ENCODE peak calls at places on chromosomes 16 and 17, in eight cellular contexts. One of them, this sample, is unnamed.

GRCh38 chr16:87501117-87501516 is 8.3 kb upstream of the ZCCHC14 start:
- DNase-seq in MM.1S: no peak
- DNase-seq in OCI-LY7: no peak
- DNase-seq in thoracic aorta: no peak
- DNase-seq in heart right ventricle: no peak
- DNase-seq in cardiac muscle cell: no peak
- DNase-seq in CD8-positive, alpha-beta T cell: no peak
- DNase-seq in neuronal stem cell: no peak
- DNase-seq in this sample: no peak

GRCh38 chr16:3020604-3021448 is 658 bp downstream of the TNFRSF12A start:
- DNase-seq in neuronal stem cell: peak; percentile 64
- DNase-seq in heart right ventricle: peak; percentile 85
- DNase-seq in MM.1S: peak; percentile 11
- DNase-seq in cardiac muscle cell: peak; percentile 86
- DNase-seq in CD8-positive, alpha-beta T cell: peak; percentile 74
- DNase-seq in OCI-LY7: peak; percentile 44
- DNase-seq in thoracic aorta: peak; percentile 76
- DNase-seq in this sample: peak; percentile 92

GRCh38 chr17:81528651-81529436 is 667 bp downstream of the FSCN2 start:
- DNase-seq in CD8-positive, alpha-beta T cell: no peak
- DNase-seq in neuronal stem cell: no peak
- DNase-seq in thoracic aorta: no peak
- DNase-seq in OCI-LY7: no peak
- DNase-seq in heart right ventricle: no peak
- DNase-seq in MM.1S: no peak
- DNase-seq in cardiac muscle cell: no peak
- DNase-seq in this sample: no peak

GRCh38 chr16:46898006-46898405 is 13.8 kb downstream of the GPT2 start:
- DNase-seq in heart right ventricle: no peak
- DNase-seq in MM.1S: no peak
- DNase-seq in OCI-LY7: no peak
- DNase-seq in cardiac muscle cell: no peak
- DNase-seq in CD8-positive, alpha-beta T cell: no peak
- DNase-seq in neuronal stem cell: no peak
- DNase-seq in thoracic aorta: no peak
- DNase-seq in this sample: no peak

GRCh38 chr16:3792472-3793012 is 75.2 kb upstream of the TRAP1 start:
- DNase-seq in cardiac muscle cell: no peak
- DNase-seq in MM.1S: no peak
- DNase-seq in neuronal stem cell: no peak
- DNase-seq in OCI-LY7: no peak
- DNase-seq in thoracic aorta: no peak
- DNase-seq in heart right ventricle: no peak
- DNase-seq in CD8-positive, alpha-beta T cell: no peak
- DNase-seq in this sample: no peak

GRCh38 chr17:48517478-48517877 is 13.3 kb downstream of the HOXB1 start:
- DNase-seq in heart right ventricle: no peak
- DNase-seq in OCI-LY7: no peak
- DNase-seq in CD8-positive, alpha-beta T cell: no peak
- DNase-seq in neuronal stem cell: no peak
- DNase-seq in cardiac muscle cell: no peak
- DNase-seq in thoracic aorta: no peak
- DNase-seq in MM.1S: no peak
- DNase-seq in this sample: no peak

GRCh38 chr16:2483160-2483559 is 8.2 kb downstream of the TBC1D24 start:
- DNase-seq in cardiac muscle cell: no peak
- DNase-seq in OCI-LY7: no peak
- DNase-seq in thoracic aorta: no peak
- DNase-seq in CD8-positive, alpha-beta T cell: no peak
- DNase-seq in MM.1S: no peak
- DNase-seq in heart right ventricle: no peak
- DNase-seq in neuronal stem cell: no peak
- DNase-seq in this sample: no peak

GRCh38 chr16:55502801-55503366 is 6.0 kb upstream of the LPCAT2 start:
- DNase-seq in MM.1S: no peak
- DNase-seq in thoracic aorta: no peak
- DNase-seq in OCI-LY7: no peak
- DNase-seq in heart right ventricle: peak; percentile 90
- DNase-seq in neuronal stem cell: no peak
- DNase-seq in CD8-positive, alpha-beta T cell: no peak
- DNase-seq in cardiac muscle cell: peak; percentile 98
- DNase-seq in this sample: peak; percentile 82

GRCh38 chr16:27245276-27246231 is 23.0 kb downstream of the NSMCE1 start:
- DNase-seq in MM.1S: no peak
- DNase-seq in OCI-LY7: no peak
- DNase-seq in neuronal stem cell: no peak
- DNase-seq in CD8-positive, alpha-beta T cell: no peak
- DNase-seq in cardiac muscle cell: peak; percentile 85
- DNase-seq in thoracic aorta: no peak
- DNase-seq in heart right ventricle: no peak
- DNase-seq in this sample: peak; percentile 71

GRCh38 chr16:3305109-3306068 is at the start of the genes TIGD7 and ZNF75A:
- DNase-seq in neuronal stem cell: peak; percentile 75
- DNase-seq in MM.1S: peak; percentile 90
- DNase-seq in CD8-positive, alpha-beta T cell: peak; percentile 81
- DNase-seq in cardiac muscle cell: peak; percentile 94
- DNase-seq in thoracic aorta: peak; percentile 42
- DNase-seq in OCI-LY7: no peak
- DNase-seq in heart right ventricle: peak; percentile 86
- DNase-seq in this sample: peak; percentile 87

GRCh38 chr16:15613676-15614075 is 29.3 kb downstream of the MARF1 start:
- DNase-seq in MM.1S: no peak
- DNase-seq in CD8-positive, alpha-beta T cell: no peak
- DNase-seq in neuronal stem cell: no peak
- DNase-seq in heart right ventricle: no peak
- DNase-seq in thoracic aorta: no peak
- DNase-seq in cardiac muscle cell: no peak
- DNase-seq in OCI-LY7: no peak
- DNase-seq in this sample: no peak

GRCh38 chr16:80158766-80159165 is 382.0 kb upstream of the DYNLRB2 start:
- DNase-seq in heart right ventricle: no peak
- DNase-seq in thoracic aorta: no peak
- DNase-seq in neuronal stem cell: no peak
- DNase-seq in CD8-positive, alpha-beta T cell: no peak
- DNase-seq in OCI-LY7: no peak
- DNase-seq in MM.1S: no peak
- DNase-seq in cardiac muscle cell: no peak
- DNase-seq in this sample: no peak

GRCh38 chr16:78235168-78235800 is 135.8 kb downstream of the WWOX start:
- DNase-seq in heart right ventricle: peak; percentile 64
- DNase-seq in thoracic aorta: peak; percentile 13
- DNase-seq in neuronal stem cell: peak; percentile 58
- DNase-seq in OCI-LY7: peak; percentile 62
- DNase-seq in cardiac muscle cell: peak; percentile 73
- DNase-seq in MM.1S: peak; percentile 14
- DNase-seq in CD8-positive, alpha-beta T cell: peak; percentile 66
- DNase-seq in this sample: peak; percentile 79

DNA sequence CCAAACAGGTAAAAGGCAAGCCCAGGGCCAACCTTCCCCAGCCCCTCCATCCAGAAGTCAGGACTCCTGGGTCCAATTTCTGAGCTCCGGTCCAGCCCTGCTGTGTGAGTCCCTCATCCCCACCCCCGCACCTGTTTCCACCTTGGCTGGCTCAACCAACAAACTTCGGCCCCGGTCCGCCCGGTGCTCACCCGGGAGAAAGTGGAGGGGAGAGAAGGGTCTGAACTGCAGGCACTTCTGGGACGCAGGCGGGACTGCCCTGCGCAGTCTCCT is 542 bp downstream of the RHBDF2 start:
- DNase-seq in OCI-LY7: peak; percentile 60
- DNase-seq in thoracic aorta: no peak
- DNase-seq in cardiac muscle cell: no peak
- DNase-seq in MM.1S: no peak
- DNase-seq in heart right ventricle: no peak
- DNase-seq in CD8-positive, alpha-beta T cell: no peak
- DNase-seq in neuronal stem cell: no peak
- DNase-seq in this sample: no peak
- H3K4me1 ChIP-seq in OCI-LY7: peaks cover 77% of the 10 kb centered on the region
- H3K4me1 ChIP-seq in thoracic aorta: peaks cover 46% of the 10 kb centered on the region
- H3K4me1 ChIP-seq in cardiac muscle cell: peaks cover 20% of the 10 kb centered on the region
- H3K4me1 ChIP-seq in MM.1S: peaks cover 35% of the 10 kb centered on the region
- H3K4me1 ChIP-seq in heart right ventricle: peaks cover 59% of the 10 kb centered on the region
- H3K4me1 ChIP-seq in CD8-positive, alpha-beta T cell: peaks cover 42% of the 10 kb centered on the region
- H3K4me1 ChIP-seq in neuronal stem cell: peaks cover 9% of the 10 kb centered on the region
- H3K4me1 ChIP-seq in this sample: peaks cover 48% of the 10 kb centered on the region

GRCh38 chr16:67236551-67237395 is 9.8 kb downstream of the TMEM208 start:
- DNase-seq in heart right ventricle: no peak
- DNase-seq in CD8-positive, alpha-beta T cell: peak; percentile 59
- DNase-seq in OCI-LY7: peak; percentile 83
- DNase-seq in cardiac muscle cell: peak; percentile 41
- DNase-seq in thoracic aorta: no peak
- DNase-seq in neuronal stem cell: no peak
- DNase-seq in MM.1S: peak; percentile 36
- DNase-seq in this sample: peak; percentile 16

GRCh38 chr16:67238278-67238575 is 9.1 kb downstream of the FHOD1 start:
- DNase-seq in cardiac muscle cell: no peak
- DNase-seq in thoracic aorta: no peak
- DNase-seq in CD8-positive, alpha-beta T cell: no peak
- DNase-seq in heart right ventricle: no peak
- DNase-seq in MM.1S: no peak
- DNase-seq in neuronal stem cell: no peak
- DNase-seq in OCI-LY7: no peak
- DNase-seq in this sample: no peak

GRCh38 chr16:67237396-67238277 is 9.6 kb downstream of the FHOD1 start:
- DNase-seq in neuronal stem cell: no peak
- DNase-seq in CD8-positive, alpha-beta T cell: no peak
- DNase-seq in MM.1S: no peak
- DNase-seq in OCI-LY7: no peak
- DNase-seq in heart right ventricle: no peak
- DNase-seq in thoracic aorta: no peak
- DNase-seq in cardiac muscle cell: no peak
- DNase-seq in this sample: peak; percentile 20

GRCh38 chr16:67234180-67234597 is 7.3 kb downstream of the TMEM208 start:
- DNase-seq in MM.1S: no peak
- DNase-seq in neuronal stem cell: no peak
- DNase-seq in CD8-positive, alpha-beta T cell: no peak
- DNase-seq in heart right ventricle: no peak
- DNase-seq in cardiac muscle cell: no peak
- DNase-seq in OCI-LY7: no peak
- DNase-seq in thoracic aorta: no peak
- DNase-seq in this sample: no peak

DNA sequence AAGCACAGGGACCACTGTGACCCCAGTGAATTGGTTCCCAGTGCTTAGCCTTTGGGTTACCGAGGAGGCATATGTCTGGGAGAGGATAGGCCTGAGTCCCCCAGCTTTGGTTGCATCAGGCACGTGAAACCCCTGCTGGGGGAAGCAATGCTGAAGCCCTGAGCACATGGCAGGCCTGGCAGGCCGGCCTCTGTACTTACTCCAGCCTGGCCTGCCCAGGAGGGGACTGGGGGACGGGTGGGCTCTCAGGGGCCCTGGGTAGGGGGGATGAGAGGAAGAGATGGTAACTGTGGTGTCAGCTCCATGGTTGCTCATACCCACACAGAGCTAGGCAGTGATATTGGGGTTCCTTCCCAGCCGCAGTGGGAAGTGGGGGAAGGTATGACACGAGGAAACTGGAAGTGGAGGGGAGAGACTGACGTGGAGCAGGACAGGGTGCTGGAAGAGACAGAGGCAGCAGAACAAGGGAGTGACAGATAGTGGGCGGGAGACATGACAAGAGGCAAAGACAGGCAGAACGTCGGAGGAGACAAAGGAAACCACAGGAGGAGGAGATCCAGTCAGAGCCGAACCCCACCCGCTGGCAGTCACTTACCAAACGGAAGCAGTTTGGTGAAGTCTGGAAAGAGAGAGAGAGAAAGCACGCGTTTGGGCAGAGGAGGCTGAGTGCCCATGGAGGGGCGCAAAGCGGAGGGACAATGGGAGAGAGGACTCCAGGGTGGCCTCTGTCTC is 9.1 kb downstream of the TMEM208 start:
- DNase-seq in OCI-LY7: no peak
- DNase-seq in heart right ventricle: no peak
- DNase-seq in cardiac muscle cell: no peak
- DNase-seq in MM.1S: no peak
- DNase-seq in thoracic aorta: no peak
- DNase-seq in CD8-positive, alpha-beta T cell: peak; percentile 33
- DNase-seq in neuronal stem cell: no peak
- DNase-seq in this sample: no peak
- H3K4me3 ChIP-seq in OCI-LY7: no peak overlapping the region
- H3K4me3 ChIP-seq in heart right ventricle: no peak overlapping the region
- H3K4me3 ChIP-seq in cardiac muscle cell: no peak overlapping the region
- H3K4me3 ChIP-seq in MM.1S: no peak overlapping the region
- H3K4me3 ChIP-seq in thoracic aorta: no peak overlapping the region
- H3K4me3 ChIP-seq in CD8-positive, alpha-beta T cell: no peak overlapping the region
- H3K4me3 ChIP-seq in neuronal stem cell: peak overlapping the region; percentile 16
- H3K4me3 ChIP-seq in this sample: no peak overlapping the region

DNA sequence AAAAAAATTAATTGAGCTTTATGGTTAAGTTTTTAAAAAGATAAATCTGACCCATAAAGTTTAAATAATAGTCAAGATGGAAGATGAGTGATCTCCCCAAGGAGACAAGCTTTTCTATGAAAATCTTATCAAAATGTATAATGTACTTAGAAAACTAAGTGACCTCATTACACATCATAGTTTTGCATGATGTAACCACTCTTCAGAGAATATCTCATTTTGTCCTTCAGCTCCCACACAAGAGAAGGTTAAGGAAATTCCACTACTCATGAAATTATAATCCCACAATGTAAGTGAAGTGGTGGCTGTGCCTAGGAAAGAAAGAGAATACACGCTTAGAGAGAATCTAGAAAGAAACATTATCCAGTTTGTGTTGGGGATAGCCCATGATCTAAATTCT is 14.3 kb downstream of the STAT3 start:
- DNase-seq in thoracic aorta: no peak
- DNase-seq in heart right ventricle: no peak
- DNase-seq in MM.1S: no peak
- DNase-seq in neuronal stem cell: no peak
- DNase-seq in CD8-positive, alpha-beta T cell: no peak
- DNase-seq in cardiac muscle cell: no peak
- DNase-seq in OCI-LY7: no peak
- DNase-seq in this sample: no peak
- H3K4me1 ChIP-seq in thoracic aorta: peaks cover 40% of the 10 kb centered on the region
- H3K4me1 ChIP-seq in heart right ventricle: peaks cover 34% of the 10 kb centered on the region
- H3K4me1 ChIP-seq in MM.1S: no peaks in the 10 kb centered on the region
- H3K4me1 ChIP-seq in neuronal stem cell: no peaks in the 10 kb centered on the region
- H3K4me1 ChIP-seq in CD8-positive, alpha-beta T cell: peaks cover 30% of the 10 kb centered on the region
- H3K4me1 ChIP-seq in cardiac muscle cell: peaks cover 18% of the 10 kb centered on the region
- H3K4me1 ChIP-seq in OCI-LY7: peaks cover 9% of the 10 kb centered on the region
- H3K4me1 ChIP-seq in this sample: peaks cover 31% of the 10 kb centered on the region

GRCh38 chr16:6484121-6484520 is 848.5 kb upstream of the RBFOX1 start:
- DNase-seq in neuronal stem cell: no peak
- DNase-seq in OCI-LY7: no peak
- DNase-seq in MM.1S: no peak
- DNase-seq in cardiac muscle cell: no peak
- DNase-seq in CD8-positive, alpha-beta T cell: no peak
- DNase-seq in thoracic aorta: no peak
- DNase-seq in heart right ventricle: no peak
- DNase-seq in this sample: no peak
- H3K4me3 ChIP-seq in neuronal stem cell: peak overlapping the region; percentile 76
- H3K4me3 ChIP-seq in OCI-LY7: no peak overlapping the region
- H3K4me3 ChIP-seq in MM.1S: no peak overlapping the region
- H3K4me3 ChIP-seq in cardiac muscle cell: no peak overlapping the region
- H3K4me3 ChIP-seq in CD8-positive, alpha-beta T cell: no peak overlapping the region
- H3K4me3 ChIP-seq in thoracic aorta: no peak overlapping the region
- H3K4me3 ChIP-seq in heart right ventricle: no peak overlapping the region
- H3K4me3 ChIP-seq in this sample: no peak overlapping the region

GRCh38 chr17:80261159-80261894 is 675 bp downstream of the RNF213 start:
- DNase-seq in thoracic aorta: no peak
- DNase-seq in MM.1S: peak; percentile 42
- DNase-seq in CD8-positive, alpha-beta T cell: peak; percentile 79
- DNase-seq in heart right ventricle: peak; percentile 58
- DNase-seq in OCI-LY7: peak; percentile 82
- DNase-seq in neuronal stem cell: peak; percentile 79
- DNase-seq in cardiac muscle cell: peak; percentile 64
- DNase-seq in this sample: peak; percentile 83
- H3K4me1 ChIP-seq in thoracic aorta: peaks cover 45% of the 10 kb centered on the region
- H3K4me1 ChIP-seq in MM.1S: peaks cover 20% of the 10 kb centered on the region
- H3K4me1 ChIP-seq in CD8-positive, alpha-beta T cell: peaks cover 41% of the 10 kb centered on the region
- H3K4me1 ChIP-seq in heart right ventricle: peaks cover 48% of the 10 kb centered on the region
- H3K4me1 ChIP-seq in OCI-LY7: peaks cover 61% of the 10 kb centered on the region
- H3K4me1 ChIP-seq in neuronal stem cell: peaks cover 17% of the 10 kb centered on the region
- H3K4me1 ChIP-seq in cardiac muscle cell: no peaks in the 10 kb centered on the region
- H3K4me1 ChIP-seq in this sample: peaks cover 28% of the 10 kb centered on the region

GRCh38 chr17:17156107-17156506 is 50.0 kb downstream of the PLD6 start:
- DNase-seq in OCI-LY7: no peak
- DNase-seq in CD8-positive, alpha-beta T cell: no peak
- DNase-seq in heart right ventricle: no peak
- DNase-seq in cardiac muscle cell: peak; percentile 68
- DNase-seq in neuronal stem cell: no peak
- DNase-seq in MM.1S: no peak
- DNase-seq in thoracic aorta: no peak
- DNase-seq in this sample: no peak
- H3K4me3 ChIP-seq in OCI-LY7: no peak overlapping the region
- H3K4me3 ChIP-seq in CD8-positive, alpha-beta T cell: no peak overlapping the region
- H3K4me3 ChIP-seq in heart right ventricle: no peak overlapping the region
- H3K4me3 ChIP-seq in cardiac muscle cell: no peak overlapping the region
- H3K4me3 ChIP-seq in neuronal stem cell: no peak overlapping the region
- H3K4me3 ChIP-seq in MM.1S: no peak overlapping the region
- H3K4me3 ChIP-seq in thoracic aorta: no peak overlapping the region
- H3K4me3 ChIP-seq in this sample: no peak overlapping the region

This sample was measured in tibial artery.